ENCODE peak calls at places on chromosomes 1 and 21, in six cellular contexts. E is endothelial cell of umbilical vein, D is cardiac muscle cell, R is breast epithelium, P is prostate gland, C is heart left ventricle. Y is an unnamed sample.

GRCh38 chr1:81802601-81803422 is 2.1 kb downstream of the ADGRL2 start:
- DNase-seq in C (peak), E (peak), R (peak), P (peak), D (peak), Y (peak)

GRCh38 chr1:45236136-45236535 is 29.7 kb upstream of the ZSWIM5 start:
- DNase-seq in P (no peak), R (no peak), E (no peak), D (no peak), C (no peak), Y (no peak)

GRCh38 chr1:203035111-203036000 is 9.1 kb downstream of the PPFIA4 start:
- DNase-seq in D (no peak), C (no peak), R (no peak), E (no peak), P (no peak), Y (no peak)

GRCh38 chr1:98921817-98922216 is 82.8 kb downstream of the PLPPR5 start:
- DNase-seq in D (no peak), C (no peak), E (no peak), R (no peak), P (no peak), Y (no peak)

GRCh38 chr1:167878372-167879160 is 35.4 kb downstream of the ADCY10 start:
- DNase-seq in C (no peak), E (no peak), R (no peak), D (no peak), P (no peak), Y (no peak)

GRCh38 chr1:212104586-212105282 is 69.2 kb downstream of the DTL start:
- DNase-seq in D (no peak), P (no peak), C (no peak), R (no peak), E (no peak), Y (no peak)

GRCh38 chr1:70353641-70354331 is 736 bp downstream of the ANKRD13C start:
- DNase-seq in D (peak), E (peak), P (no peak), C (no peak), R (no peak), Y (peak)

GRCh38 chr1:90557706-90558105 is 159.4 kb downstream of the BARHL2 start:
- DNase-seq in P (no peak), E (no peak), C (no peak), D (no peak), R (no peak), Y (no peak)

GRCh38 chr1:22522221-22522743 is 41.0 kb upstream of the EPHA8 start:
- DNase-seq in C (no peak), R (no peak), E (no peak), P (no peak), D (no peak), Y (no peak)

GRCh38 chr21:35332841-35333426 is 283.8 kb upstream of the RUNX1 start:
- DNase-seq in D (no peak), P (no peak), C (no peak), R (no peak), E (peak), Y (no peak)

GRCh38 chr1:48469616-48470500 is 2.1 kb downstream of the SPATA6 start:
- DNase-seq in D (peak), P (peak), C (peak), E (peak), R (no peak), Y (peak)

GRCh38 chr1:220962031-220962751 is 82.9 kb downstream of the HLX start:
- DNase-seq in D (peak), R (no peak), E (no peak), C (no peak), P (no peak), Y (no peak)

GRCh38 chr1:95850798-95851197 is 616.8 kb downstream of the RWDD3 start:
- DNase-seq in E (no peak), C (no peak), R (no peak), P (no peak), D (no peak), Y (no peak)

GRCh38 chr21:37071561-37072238 is 1.2 kb downstream of the PIGP start:
- DNase-seq in P (peak), D (peak), R (peak), E (peak), C (peak), Y (peak)

GRCh38 chr1:78303620-78304019 is 187.2 kb upstream of the PTGFR start:
- DNase-seq in D (peak), R (no peak), P (no peak), E (peak), C (peak), Y (no peak)

GRCh38 chr1:109790329-109790728 is 26.6 kb upstream of the EPS8L3 start:
- DNase-seq in D (no peak), E (no peak), R (peak), C (no peak), P (no peak), Y (no peak)

GRCh38 chr1:109787845-109788605 is 24.3 kb upstream of the EPS8L3 start:
- DNase-seq in P (no peak), C (no peak), R (peak), D (no peak), E (no peak), Y (no peak)

GRCh38 chr1:109787211-109787844 is 23.6 kb upstream of the EPS8L3 start:
- DNase-seq in D (no peak), P (no peak), E (no peak), R (no peak), C (no peak), Y (peak)

GRCh38 chr1:109789771-109790170 is 26.0 kb upstream of the EPS8L3 start:
- DNase-seq in C (no peak), E (no peak), P (no peak), R (peak), D (no peak), Y (peak)

DNA sequence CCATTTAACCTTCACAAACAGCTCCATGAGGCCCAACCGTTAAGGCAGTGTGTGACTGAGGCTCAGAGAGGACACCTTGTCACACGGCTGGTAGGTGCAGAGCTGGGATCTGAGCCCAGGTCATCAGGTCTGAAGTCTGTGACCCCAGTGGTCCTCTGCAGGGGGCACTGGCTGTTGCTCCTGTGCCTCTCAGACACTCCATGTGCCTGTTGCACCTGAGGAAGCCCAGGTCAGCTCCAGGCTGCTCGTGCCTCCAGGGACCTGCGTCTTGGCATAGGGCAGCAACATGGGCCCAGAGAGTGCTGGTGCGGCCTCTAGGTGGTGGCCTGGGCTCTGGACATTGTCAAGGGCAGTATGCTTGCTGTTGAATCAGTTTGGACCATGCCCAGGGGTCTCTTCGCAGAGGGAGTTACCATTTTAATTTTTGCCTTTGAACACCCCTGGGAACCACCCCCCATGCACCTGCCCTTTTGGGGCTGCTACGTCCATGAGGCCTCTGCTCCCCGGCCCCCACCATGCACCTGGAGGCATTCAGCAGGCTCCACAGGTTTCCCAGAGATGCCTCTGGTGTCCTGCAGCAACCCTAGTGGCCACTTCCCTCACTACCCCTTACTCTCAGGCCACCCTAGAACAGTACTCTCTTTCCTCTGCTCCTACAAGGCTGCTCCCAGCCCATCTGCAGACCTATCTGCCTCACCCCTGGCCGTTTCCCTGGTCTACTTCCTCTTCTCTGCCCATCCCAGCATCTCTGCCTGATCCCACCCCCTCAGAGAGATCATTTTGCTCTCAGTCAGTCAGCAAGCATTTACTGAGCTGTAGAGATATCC is 25.2 kb upstream of the EPS8L3 start:
- DNase-seq in P (no peak), D (no peak), C (no peak), E (no peak), R (peak), Y (no peak)
- TF ChIP-seq CTCF in P (no peak), D (peak), C (no peak), E (peak), R (no peak), Y (no peak)

DNA sequence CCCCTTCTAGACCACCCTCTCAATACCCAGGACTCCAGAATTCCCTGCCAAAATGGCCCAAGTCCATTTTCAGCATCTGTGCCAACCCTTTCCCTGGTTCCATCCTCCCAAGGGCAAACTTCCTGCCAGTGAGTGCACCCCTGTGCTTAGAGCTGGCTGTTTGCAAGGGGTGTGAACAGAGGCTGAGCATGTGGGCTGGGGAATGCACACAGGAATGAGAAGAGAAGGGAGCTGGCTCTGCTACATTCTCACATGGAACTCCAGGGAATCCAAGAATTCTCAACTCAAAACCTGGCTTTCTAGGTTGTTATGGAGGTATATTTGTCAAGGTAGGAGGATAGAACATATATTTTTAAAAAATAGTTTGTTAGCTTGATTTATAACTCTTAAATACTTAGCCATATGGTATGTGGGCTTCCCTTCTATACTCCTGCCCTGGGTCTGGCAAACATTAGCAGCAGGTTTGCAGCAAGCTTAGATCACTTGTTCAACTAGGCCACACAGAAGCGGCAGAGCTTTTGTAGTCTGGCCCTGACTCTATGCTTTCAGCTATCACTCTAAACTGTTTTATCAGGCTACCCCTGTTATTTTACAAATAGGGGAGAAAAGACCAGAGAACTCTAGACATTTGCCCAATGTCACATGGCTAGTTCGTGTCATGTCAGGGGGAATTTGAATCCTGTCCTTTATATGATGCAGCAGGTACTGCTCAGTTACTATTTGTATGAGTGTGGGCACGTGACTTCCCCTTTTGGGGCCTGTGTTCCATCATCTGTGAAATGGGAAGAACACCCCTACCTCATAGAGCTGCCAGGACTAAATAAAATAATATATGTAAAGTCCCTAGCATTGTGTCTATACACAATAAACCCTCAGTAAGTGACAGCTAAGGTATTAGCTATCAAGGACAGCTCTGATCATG is 8.1 kb upstream of the STMN1 start:
- DNase-seq in P (no peak), R (no peak), E (no peak), C (no peak), D (no peak), Y (no peak)
- H3K27ac ChIP-seq in P (no peak), R (no peak), E (no peak), C (peak), D (peak), Y (no peak)

GRCh38 chr1:39625009-39625408 is 14.4 kb downstream of the HEYL start:
- DNase-seq in E (no peak), C (no peak), D (no peak), P (no peak), R (no peak), Y (no peak)

GRCh38 chr1:39625462-39626273 is 13.8 kb downstream of the HEYL start:
- DNase-seq in P (no peak), R (no peak), C (peak), E (no peak), D (peak), Y (no peak)

GRCh38 chr1:39622427-39622826 is 17.0 kb downstream of the HEYL start:
- DNase-seq in E (no peak), D (no peak), C (no peak), P (no peak), R (no peak), Y (no peak)

GRCh38 chr1:39620659-39621165 is 18.7 kb downstream of the HEYL start:
- DNase-seq in E (no peak), R (no peak), D (peak), C (peak), P (no peak), Y (no peak)

GRCh38 chr1:39623053-39623452 is 16.4 kb downstream of the HEYL start:
- DNase-seq in R (no peak), P (no peak), C (peak), E (no peak), D (peak), Y (no peak)
- TF ChIP-seq CTCF in R (no peak), P (no peak), C (peak), E (no peak), D (no peak), Y (no peak)

GRCh38 chr1:6222644-6223043 is 13.1 kb downstream of the ICMT start:
- DNase-seq in E (no peak), P (no peak), R (no peak), D (peak), C (peak), Y (no peak)

GRCh38 chr1:6218380-6218779 is 12.5 kb downstream of the RNF207 start:
- DNase-seq in C (no peak), R (no peak), D (no peak), E (no peak), P (no peak), Y (no peak)

GRCh38 chr1:6223617-6224016 is 12.1 kb downstream of the ICMT start:
- DNase-seq in D (no peak), C (peak), P (no peak), R (no peak), E (no peak), Y (no peak)

GRCh38 chr1:6220236-6220635 is 14.3 kb downstream of the RNF207 start:
- DNase-seq in C (no peak), E (no peak), R (no peak), D (no peak), P (no peak), Y (no peak)

GRCh38 chr1:6221210-6221784 is 14.5 kb downstream of the ICMT start:
- DNase-seq in P (no peak), C (no peak), D (no peak), R (no peak), E (no peak), Y (no peak)
- H3K27ac ChIP-seq in P (no peak), C (peak), D (peak), R (no peak), E (no peak), Y (no peak)

GRCh38 chr1:171641076-171641864 is 11.2 kb downstream of the MYOC start:
- DNase-seq in D (no peak), R (no peak), E (no peak), C (no peak), P (no peak), Y (no peak)
- TF ChIP-seq CTCF in D (no peak), R (no peak), E (no peak), C (no peak), P (no peak), Y (no peak)

DNA sequence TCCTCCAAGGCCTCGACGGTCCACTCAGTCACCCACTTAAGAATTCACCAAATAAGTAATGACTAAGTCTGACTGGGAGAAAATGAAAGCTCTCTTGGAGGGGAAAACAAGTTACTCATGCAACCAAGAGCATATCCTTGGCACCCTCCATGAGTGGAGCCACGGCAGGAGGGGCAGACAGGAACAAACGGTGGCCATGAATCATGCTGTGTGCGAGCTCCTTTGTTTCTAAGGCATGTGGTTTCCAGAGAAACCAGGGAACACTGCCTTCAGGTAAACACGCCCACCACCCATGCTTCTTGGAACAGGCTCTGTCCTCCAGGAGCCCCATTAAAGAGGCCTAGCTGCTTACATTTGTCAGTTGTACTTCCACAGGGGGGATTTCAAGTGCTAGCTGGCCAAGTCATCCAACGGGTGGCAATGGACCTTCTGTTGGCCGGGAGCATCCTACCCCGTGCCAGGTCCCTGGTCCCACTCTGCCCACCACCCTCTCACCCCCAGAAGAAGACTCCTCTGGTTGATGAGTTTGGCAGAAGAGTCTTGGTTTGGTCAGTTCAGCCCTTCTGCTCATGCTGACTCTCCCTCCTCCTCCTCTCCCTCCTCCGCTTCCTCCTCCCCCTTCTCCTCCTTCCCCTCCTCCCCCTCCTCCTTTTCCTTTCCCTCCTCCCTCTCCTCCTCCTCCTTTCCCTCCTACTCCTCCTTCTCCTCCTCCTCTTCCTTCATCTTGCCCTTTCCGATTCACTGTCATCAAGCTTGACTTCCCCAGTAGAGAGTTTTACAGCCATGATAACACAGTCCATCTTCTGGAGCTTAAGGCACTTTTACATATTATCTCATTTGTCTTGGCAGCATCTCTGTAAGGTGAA is 107.6 kb downstream of the CCDC185 start:
- DNase-seq in R (no peak), P (peak), C (no peak), D (peak), E (peak), Y (no peak)
- H3K27ac ChIP-seq in R (peak), P (no peak), C (no peak), D (no peak), E (no peak), Y (peak)